ENCODE peak calls at places on chromosomes 7 and 10, in five cellular contexts. U, O, R, A and F are unnamed samples.

GRCh38 chr10:27153855-27154198 is 357 bp downstream of the YME1L1 start:
- DNase-seq in U (no peak), O (no peak), R (peak; percentile 69), A (peak; percentile 25), F (no peak)

GRCh38 chr7:158740657-158741293 is 36.2 kb upstream of the NCAPG2 start:
- DNase-seq in U (peak; percentile 30), O (peak; percentile 33), R (peak; percentile 84), A (peak; percentile 90), F (peak; percentile 46)

GRCh38 chr7:517848-518629 is 1.6 kb downstream of the PDGFA start:
- DNase-seq in U (peak; percentile 67), O (peak; percentile 64), R (peak; percentile 73), A (peak; percentile 85), F (no peak)

GRCh38 chr7:44189286-44189992 is at the start of gene GCK:
- DNase-seq in U (no peak), O (no peak), R (no peak), A (no peak), F (no peak)

GRCh38 chr10:33113111-33113856 is 155.3 kb upstream of the ITGB1 start:
- DNase-seq in U (no peak), O (peak; percentile 79), R (peak; percentile 85), A (peak; percentile 82), F (peak; percentile 59)

GRCh38 chr7:117582219-117582704 is 102.4 kb downstream of the CFTR start:
- DNase-seq in U (no peak), O (peak; percentile 3), R (peak; percentile 47), A (peak; percentile 99), F (peak; percentile 67)

GRCh38 chr10:31723074-31723750 is 205.4 kb downstream of the ARHGAP12 start:
- DNase-seq in U (no peak), O (no peak), R (peak; percentile 18), A (peak; percentile 23), F (no peak)

GRCh38 chr10:113099431-113100298 is 149.6 kb downstream of the TCF7L2 start:
- DNase-seq in U (no peak), O (no peak), R (no peak), A (peak; percentile 58), F (no peak)

GRCh38 chr7:155796381-155797261 is 15.6 kb downstream of the SHH start:
- DNase-seq in U (peak; percentile 33), O (no peak), R (peak; percentile 67), A (peak; percentile 50), F (no peak)

GRCh38 chr10:71244638-71245419 is 32.5 kb downstream of the UNC5B start:
- DNase-seq in U (peak; percentile 69), O (peak; percentile 97), R (peak; percentile 87), A (peak; percentile 91), F (peak; percentile 90)

GRCh38 chr7:113582471-113582870 is 336.3 kb downstream of the PPP1R3A start:
- DNase-seq in U (no peak), O (no peak), R (no peak), A (no peak), F (no peak)

GRCh38 chr7:12607134-12607533 is 36.6 kb downstream of the SCIN start:
- DNase-seq in U (no peak), O (peak; percentile 24), R (no peak), A (no peak), F (no peak)

GRCh38 chr10:77341055-77341454 is 296.6 kb downstream of the KCNMA1 start:
- DNase-seq in U (no peak), O (no peak), R (no peak), A (peak; percentile 11), F (no peak)

GRCh38 chr10:127132434-127132833 is 64.0 kb downstream of the INSYN2A start:
- DNase-seq in U (no peak), O (no peak), R (no peak), A (no peak), F (no peak)

GRCh38 chr10:970311-971149 is 17.7 kb upstream of the GTPBP4 start:
- DNase-seq in U (no peak), O (peak; percentile 54), R (peak; percentile 66), A (peak; percentile 8), F (no peak)

GRCh38 chr7:156219307-156220077 is 407.2 kb upstream of the SHH start:
- DNase-seq in U (no peak), O (no peak), R (no peak), A (no peak), F (no peak)

GRCh38 chr10:126334272-126334671 is 54.0 kb downstream of the ADAM12 start:
- DNase-seq in U (no peak), O (no peak), R (no peak), A (no peak), F (no peak)

GRCh38 chr10:109979215-109979614 is 28.6 kb upstream of the ADD3 start:
- DNase-seq in U (no peak), O (no peak), R (peak; percentile 54), A (no peak), F (no peak)

GRCh38 chr10:109982123-109982522 is 25.7 kb upstream of the ADD3 start:
- DNase-seq in U (no peak), O (no peak), R (peak; percentile 57), A (peak; percentile 78), F (no peak)

GRCh38 chr10:109984013-109984412 is 23.8 kb upstream of the ADD3 start:
- DNase-seq in U (no peak), O (no peak), R (no peak), A (no peak), F (no peak)

GRCh38 chr10:109981641-109982040 is 26.1 kb upstream of the ADD3 start:
- DNase-seq in U (no peak), O (no peak), R (peak; percentile 83), A (peak; percentile 73), F (no peak)

GRCh38 chr10:109982812-109983211 is 25.0 kb upstream of the ADD3 start:
- DNase-seq in U (no peak), O (no peak), R (no peak), A (peak; percentile 50), F (no peak)
- H3K4me3 ChIP-seq in U (no peak overlapping the region), O (no peak overlapping the region), R (peak overlapping the region; percentile 50), A (no peak overlapping the region), F (no peak overlapping the region)

GRCh38 chr7:97008275-97008917 is 3.0 kb downstream of the DLX6 start:
- DNase-seq in U (no peak), O (no peak), R (no peak), A (no peak), F (no peak)

GRCh38 chr7:97005764-97006145 is 402 bp downstream of the DLX6 start:
- DNase-seq in U (no peak), O (no peak), R (no peak), A (no peak), F (no peak)

GRCh38 chr7:97006146-97006950 is 995 bp downstream of the DLX6 start:
- DNase-seq in U (no peak), O (peak; percentile 18), R (peak; percentile 53), A (peak; percentile 32), F (no peak)

GRCh38 chr7:97004931-97005763 is at the start of gene DLX6:
- DNase-seq in U (peak; percentile 40), O (peak; percentile 30), R (peak; percentile 21), A (no peak), F (no peak)

GRCh38 chr7:97006951-97007861 is 1.9 kb downstream of the DLX6 start:
- DNase-seq in U (no peak), O (no peak), R (no peak), A (no peak), F (no peak)
- H3K4me3 ChIP-seq in U (no peak overlapping the region), O (no peak overlapping the region), R (no peak overlapping the region), A (no peak overlapping the region), F (no peak overlapping the region)

GRCh38 chr10:62627985-62628384 is 176.5 kb upstream of the ADO start:
- DNase-seq in U (no peak), O (no peak), R (peak; percentile 38), A (no peak), F (no peak)
- H3K4me3 ChIP-seq in U (no peak overlapping the region), O (no peak overlapping the region), R (no peak overlapping the region), A (no peak overlapping the region), F (no peak overlapping the region)

GRCh38 chr10:7423521-7423920 is 12.7 kb upstream of the SFMBT2 start:
- DNase-seq in U (no peak), O (no peak), R (no peak), A (no peak), F (no peak)
- H3K4me3 ChIP-seq in U (no peak overlapping the region), O (no peak overlapping the region), R (no peak overlapping the region), A (no peak overlapping the region), F (no peak overlapping the region)

GRCh38 chr10:132033632-132034031 is 32.1 kb upstream of the JAKMIP3 start:
- DNase-seq in U (no peak), O (no peak), R (no peak), A (no peak), F (no peak)

GRCh38 chr10:132036153-132036886 is 29.4 kb upstream of the JAKMIP3 start:
- DNase-seq in U (no peak), O (no peak), R (peak; percentile 54), A (peak; percentile 21), F (no peak)

GRCh38 chr10:132037676-132037975 is 28.1 kb upstream of the JAKMIP3 start:
- DNase-seq in U (no peak), O (no peak), R (no peak), A (no peak), F (no peak)

GRCh38 chr10:132036887-132037675 is 28.7 kb upstream of the JAKMIP3 start:
- DNase-seq in U (no peak), O (no peak), R (no peak), A (no peak), F (no peak)

DNA sequence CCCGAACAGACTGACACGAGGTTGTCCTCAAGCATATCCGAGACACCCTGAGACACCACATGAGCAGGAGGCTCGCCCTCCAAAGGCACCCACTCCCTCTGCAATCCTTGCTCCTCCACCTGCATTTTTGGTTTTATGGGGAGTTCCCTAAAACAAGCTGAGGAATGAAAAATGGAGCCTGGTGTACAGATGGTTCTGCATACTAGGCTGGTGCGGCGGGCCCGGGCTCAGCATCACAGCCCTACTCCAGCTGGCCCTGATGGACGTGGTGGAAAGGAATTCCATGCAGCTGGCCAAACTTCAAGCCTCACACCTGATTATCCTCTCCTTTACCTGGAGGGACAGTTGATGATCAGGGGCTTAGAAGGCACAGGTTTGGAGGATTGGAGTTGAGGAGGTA is 30.3 kb upstream of the JAKMIP3 start:
- DNase-seq in U (no peak), O (no peak), R (no peak), A (no peak), F (no peak)
- H3K4me3 ChIP-seq in U (no peak overlapping the region), O (no peak overlapping the region), R (no peak overlapping the region), A (no peak overlapping the region), F (no peak overlapping the region)